ENCODE peak calls at places on chromosomes 3 and 15, in four cellular contexts. One of them, this sample, is unnamed.
A peak's percentile ranks its signal among the peaks of the same experiment; 100 is the strongest.

GRCh38 chr15:69898243-69898642 is 199.5 kb downstream of the TLE3 start:
- DNase-seq in AG10803: no peak
- DNase-seq in stimulated activated CD4-positive, alpha-beta T cell treated with anti-CD3 and anti-CD28 coated beads, Interleukin-15, amount 100 ng/mL, for 1 hour: no peak
- DNase-seq in NCI-H1694 treated with DMSO at 0.1 percent for 48 hours: no peak
- DNase-seq in this sample: no peak

GRCh38 chr3:85760342-85760741 is 801.6 kb downstream of the CADM2 start:
- DNase-seq in AG10803: no peak
- DNase-seq in NCI-H1694 treated with DMSO at 0.1 percent for 48 hours: no peak
- DNase-seq in stimulated activated CD4-positive, alpha-beta T cell treated with anti-CD3 and anti-CD28 coated beads, Interleukin-15, amount 100 ng/mL, for 1 hour: no peak
- DNase-seq in this sample: no peak

GRCh38 chr15:93049914-93050534 is 39.0 kb downstream of the RGMA start:
- DNase-seq in stimulated activated CD4-positive, alpha-beta T cell treated with anti-CD3 and anti-CD28 coated beads, Interleukin-15, amount 100 ng/mL, for 1 hour: no peak
- DNase-seq in NCI-H1694 treated with DMSO at 0.1 percent for 48 hours: no peak
- DNase-seq in AG10803: no peak
- DNase-seq in this sample: no peak

GRCh38 chr3:52401551-52401950 is 43.4 kb downstream of the SEMA3G start:
- DNase-seq in stimulated activated CD4-positive, alpha-beta T cell treated with anti-CD3 and anti-CD28 coated beads, Interleukin-15, amount 100 ng/mL, for 1 hour: no peak
- DNase-seq in AG10803: no peak
- DNase-seq in NCI-H1694 treated with DMSO at 0.1 percent for 48 hours: no peak
- DNase-seq in this sample: no peak

GRCh38 chr15:69783211-69783610 is 314.5 kb downstream of the TLE3 start:
- DNase-seq in AG10803: no peak
- DNase-seq in NCI-H1694 treated with DMSO at 0.1 percent for 48 hours: peak; percentile 64
- DNase-seq in stimulated activated CD4-positive, alpha-beta T cell treated with anti-CD3 and anti-CD28 coated beads, Interleukin-15, amount 100 ng/mL, for 1 hour: no peak
- DNase-seq in this sample: peak; percentile 31

GRCh38 chr3:123941150-123941941 is 19.7 kb downstream of the CCDC14 start:
- DNase-seq in stimulated activated CD4-positive, alpha-beta T cell treated with anti-CD3 and anti-CD28 coated beads, Interleukin-15, amount 100 ng/mL, for 1 hour: no peak
- DNase-seq in NCI-H1694 treated with DMSO at 0.1 percent for 48 hours: no peak
- DNase-seq in AG10803: peak; percentile 44
- DNase-seq in this sample: no peak

GRCh38 chr3:168885028-168885427 is 778.5 kb downstream of the MECOM start:
- DNase-seq in AG10803: peak; percentile 13
- DNase-seq in NCI-H1694 treated with DMSO at 0.1 percent for 48 hours: no peak
- DNase-seq in stimulated activated CD4-positive, alpha-beta T cell treated with anti-CD3 and anti-CD28 coated beads, Interleukin-15, amount 100 ng/mL, for 1 hour: no peak
- DNase-seq in this sample: no peak

GRCh38 chr15:29924750-29925149 is 102.5 kb upstream of the TJP1 start:
- DNase-seq in AG10803: peak; percentile 71
- DNase-seq in stimulated activated CD4-positive, alpha-beta T cell treated with anti-CD3 and anti-CD28 coated beads, Interleukin-15, amount 100 ng/mL, for 1 hour: no peak
- DNase-seq in NCI-H1694 treated with DMSO at 0.1 percent for 48 hours: no peak
- DNase-seq in this sample: peak; percentile 65

GRCh38 chr3:119019767-119020518 is 14.7 kb downstream of the IGSF11 start:
- DNase-seq in AG10803: no peak
- DNase-seq in stimulated activated CD4-positive, alpha-beta T cell treated with anti-CD3 and anti-CD28 coated beads, Interleukin-15, amount 100 ng/mL, for 1 hour: no peak
- DNase-seq in NCI-H1694 treated with DMSO at 0.1 percent for 48 hours: no peak
- DNase-seq in this sample: no peak

GRCh38 chr15:74133703-74134386 is 3.5 kb downstream of the ISLR2 start:
- DNase-seq in NCI-H1694 treated with DMSO at 0.1 percent for 48 hours: no peak
- DNase-seq in stimulated activated CD4-positive, alpha-beta T cell treated with anti-CD3 and anti-CD28 coated beads, Interleukin-15, amount 100 ng/mL, for 1 hour: no peak
- DNase-seq in AG10803: no peak
- DNase-seq in this sample: no peak

GRCh38 chr15:54127574-54127973 is 149.3 kb downstream of the UNC13C start:
- DNase-seq in AG10803: no peak
- DNase-seq in NCI-H1694 treated with DMSO at 0.1 percent for 48 hours: no peak
- DNase-seq in stimulated activated CD4-positive, alpha-beta T cell treated with anti-CD3 and anti-CD28 coated beads, Interleukin-15, amount 100 ng/mL, for 1 hour: no peak
- DNase-seq in this sample: no peak

GRCh38 chr15:68783226-68784054 is 37.3 kb downstream of the ANP32A start:
- DNase-seq in AG10803: no peak
- DNase-seq in stimulated activated CD4-positive, alpha-beta T cell treated with anti-CD3 and anti-CD28 coated beads, Interleukin-15, amount 100 ng/mL, for 1 hour: peak; percentile 63
- DNase-seq in NCI-H1694 treated with DMSO at 0.1 percent for 48 hours: peak; percentile 3
- DNase-seq in this sample: no peak